ENCODE peak calls at places on chromosome 12, in nine cellular contexts. H is caudate nucleus; C is activated CD4-positive, alpha-beta T cell treated with anti-CD3 and anti-CD28 coated beads for 24 hours; T is brain microvascular endothelial cell; M is naive thymus-derived CD8-positive, alpha-beta T cell; R is stimulated activated CD8-positive, alpha-beta memory T cell treated with anti-CD3 and anti-CD28 coated beads, Interleukin-4, amount 100 ng/mL, for 24 hours; S is GM12891; I is HEK293T; U is amniotic stem cell. W is an unnamed sample.

GRCh38 chr12:24381790-24382189 is 432.3 kb upstream of the SOX5 start:
- DNase-seq in U (no peak), H (no peak), R (no peak), I (no peak), T (no peak), S (no peak), C (no peak), M (no peak), W (no peak)

GRCh38 chr12:87529386-87529785 is 499.8 kb downstream of the C12orf50 start:
- DNase-seq in R (no peak), H (no peak), M (no peak), S (no peak), U (no peak), T (no peak), I (no peak), C (no peak), W (no peak)

GRCh38 chr12:3184485-3184884 is 107.3 kb downstream of the TSPAN9 start:
- DNase-seq in T (no peak), S (no peak), M (no peak), H (no peak), U (no peak), C (no peak), R (no peak), I (no peak), W (no peak)

GRCh38 chr12:57243521-57244305 is 7.3 kb downstream of the STAC3 start:
- DNase-seq in R (peak), C (peak), H (no peak), T (peak), S (no peak), U (peak), M (peak), I (peak), W (no peak)

GRCh38 chr12:38154096-38155019 is 162.2 kb upstream of the ALG10B start:
- DNase-seq in M (no peak), U (no peak), T (no peak), R (no peak), I (no peak), C (no peak), H (no peak), S (no peak), W (peak)

GRCh38 chr12:27808831-27809230 is 28.8 kb upstream of the MANSC4 start:
- DNase-seq in R (no peak), C (no peak), H (no peak), M (no peak), U (no peak), T (no peak), S (no peak), I (no peak), W (no peak)

GRCh38 chr12:75658826-75659823 is 147.7 kb upstream of the KRR1 start:
- DNase-seq in M (no peak), R (no peak), H (no peak), T (peak), S (no peak), C (no peak), U (peak), I (no peak), W (no peak)

GRCh38 chr12:23657598-23657997 is 291.9 kb downstream of the SOX5 start:
- DNase-seq in R (no peak), C (no peak), U (no peak), T (no peak), S (no peak), I (no peak), M (no peak), H (no peak), W (no peak)

GRCh38 chr12:112584266-112584722 is 165.5 kb downstream of the PTPN11 start:
- DNase-seq in C (no peak), I (peak), R (no peak), T (no peak), U (no peak), H (no peak), M (no peak), S (no peak), W (no peak)

GRCh38 chr12:31589582-31589895 is 1.4 kb downstream of the DENND5B start:
- DNase-seq in I (no peak), T (no peak), M (no peak), H (no peak), C (peak), R (peak), U (no peak), S (peak), W (no peak)

GRCh38 chr12:122799635-122800243 is 25.4 kb downstream of the CCDC62 start:
- DNase-seq in T (no peak), R (no peak), U (no peak), C (no peak), I (no peak), S (no peak), M (no peak), H (no peak), W (no peak)

GRCh38 chr12:58651850-58652249 is 268.5 kb downstream of the LRIG3 start:
- DNase-seq in M (no peak), R (no peak), I (no peak), S (no peak), T (no peak), H (no peak), U (no peak), C (no peak), W (no peak)

GRCh38 chr12:130916251-130916911 is 37.3 kb upstream of the ADGRD1 start:
- DNase-seq in T (peak), C (no peak), R (no peak), I (peak), U (no peak), S (peak), M (no peak), H (peak), W (peak)

GRCh38 chr12:104177663-104178501 is 37.7 kb upstream of the TXNRD1 start:
- DNase-seq in M (no peak), I (no peak), T (peak), U (peak), H (no peak), C (no peak), R (no peak), S (no peak), W (peak)

GRCh38 chr12:42281281-42281680 is 43.2 kb upstream of the YAF2 start:
- DNase-seq in I (no peak), U (no peak), S (no peak), H (no peak), C (no peak), R (no peak), T (no peak), M (no peak), W (no peak)

GRCh38 chr12:18496156-18496555 is 234.8 kb downstream of the PIK3C2G start:
- DNase-seq in M (no peak), R (no peak), I (no peak), T (no peak), C (no peak), S (no peak), H (no peak), U (no peak), W (no peak)

GRCh38 chr12:107990325-107990724 is 138.8 kb upstream of the WSCD2 start:
- DNase-seq in C (no peak), H (no peak), S (peak), U (no peak), I (peak), R (peak), T (peak), M (peak), W (peak)

GRCh38 chr12:95304673-95305198 is 87.1 kb downstream of the VEZT start:
- DNase-seq in R (no peak), U (no peak), S (no peak), H (no peak), M (no peak), C (no peak), I (no peak), T (no peak), W (no peak)

GRCh38 chr12:131102991-131103609 is 149.4 kb downstream of the ADGRD1 start:
- DNase-seq in R (no peak), T (no peak), C (no peak), S (peak), I (no peak), U (no peak), M (no peak), H (no peak), W (no peak)

GRCh38 chr12:75996907-75997447 is 34.6 kb downstream of the PHLDA1 start:
- DNase-seq in U (no peak), R (no peak), T (no peak), M (no peak), S (no peak), C (no peak), I (no peak), H (no peak), W (no peak)

GRCh38 chr12:93177208-93178153 is 200.2 kb upstream of the NUDT4 start:
- DNase-seq in T (peak), H (no peak), C (no peak), M (no peak), I (no peak), R (no peak), S (no peak), U (no peak), W (no peak)

GRCh38 chr12:112018571-112019237 is 5.5 kb downstream of the ERP29 start:
- DNase-seq in U (peak), S (no peak), C (no peak), I (no peak), R (no peak), M (no peak), H (no peak), T (peak), W (no peak)

GRCh38 chr12:107801150-107801549 is 26.6 kb downstream of the ASCL4 start:
- DNase-seq in C (no peak), U (no peak), S (no peak), R (no peak), T (peak), M (no peak), H (no peak), I (no peak), W (no peak)

GRCh38 chr12:25590021-25590721 is 37.1 kb upstream of the LMNTD1 start:
- DNase-seq in H (no peak), R (peak), M (peak), C (peak), S (no peak), U (no peak), T (no peak), I (no peak), W (no peak)

GRCh38 chr12:80038062-80038560 is 61.2 kb upstream of the OTOGL start:
- DNase-seq in C (no peak), S (no peak), T (no peak), R (no peak), H (no peak), I (no peak), U (no peak), M (no peak), W (no peak)

GRCh38 chr12:69987453-69988102 is 162.6 kb downstream of the MYRFL start:
- DNase-seq in M (no peak), C (no peak), H (no peak), I (no peak), R (no peak), T (peak), U (peak), S (no peak), W (no peak)

GRCh38 chr12:66130267-66131066 is at the start of gene LLPH:
- DNase-seq in H (peak), S (peak), M (peak), R (peak), T (peak), C (peak), I (peak), U (peak), W (peak)

GRCh38 chr12:572532-572899 is 90.7 kb downstream of the NINJ2 start:
- DNase-seq in M (no peak), T (no peak), C (no peak), H (no peak), R (no peak), U (no peak), S (no peak), I (no peak), W (no peak)

GRCh38 chr12:56114084-56114483 is 2.3 kb upstream of the RPL41 start:
- DNase-seq in H (no peak), T (no peak), U (no peak), S (no peak), M (no peak), C (no peak), I (no peak), R (no peak), W (no peak)

GRCh38 chr12:64077922-64078321 is 144.2 kb downstream of the KICS2 start:
- DNase-seq in U (no peak), H (no peak), S (no peak), M (no peak), C (no peak), I (no peak), T (no peak), R (no peak), W (no peak)

GRCh38 chr12:66623455-66623854 is 55.4 kb downstream of the GRIP1 start:
- DNase-seq in U (no peak), I (no peak), H (no peak), R (no peak), S (no peak), T (no peak), M (no peak), C (no peak), W (no peak)

GRCh38 chr12:10220398-10221077 is 7.9 kb downstream of the GABARAPL1 start:
- DNase-seq in T (no peak), R (no peak), U (no peak), H (no peak), C (no peak), M (no peak), I (no peak), S (no peak), W (no peak)

GRCh38 chr12:3480744-3481143 is 10.3 kb upstream of the PRMT8 start:
- DNase-seq in I (no peak), R (no peak), M (no peak), U (no peak), H (no peak), T (no peak), S (no peak), C (no peak), W (no peak)

GRCh38 chr12:53500119-53500775 is 836 bp upstream of the TARBP2 start:
- DNase-seq in M (no peak), S (no peak), C (no peak), U (no peak), R (no peak), I (no peak), T (peak), H (no peak), W (no peak)

GRCh38 chr12:48815281-48816110 is 2.8 kb upstream of the CACNB3 start:
- DNase-seq in H (peak), U (peak), S (no peak), I (peak), R (no peak), T (peak), M (no peak), C (peak), W (peak)

GRCh38 chr12:18422849-18423248 is 161.5 kb downstream of the PIK3C2G start:
- DNase-seq in S (no peak), M (no peak), U (no peak), H (no peak), T (no peak), R (no peak), C (no peak), I (no peak), W (no peak)

W was measured in esophagus muscularis mucosa.